ENCODE peak calls at places on chromosomes 7 and 10, in four cellular contexts. W, K, N and V are unnamed samples.

GRCh38 chr10:71486465-71487114 is 89.9 kb downstream of the CDH23 start:
- DNase-seq in W (no peak), K (no peak), N (no peak), V (no peak)

GRCh38 chr10:115981056-115981455 is 291.9 kb downstream of the GFRA1 start:
- DNase-seq in W (no peak), K (no peak), N (no peak), V (no peak)

GRCh38 chr7:216360-217300 is 24.3 kb downstream of the FAM20C start:
- DNase-seq in W (peak), K (no peak), N (no peak), V (no peak)

GRCh38 chr7:117489911-117490310 is 10.1 kb downstream of the CFTR start:
- DNase-seq in W (no peak), K (no peak), N (no peak), V (no peak)

GRCh38 chr7:92714280-92714679 is 122.1 kb downstream of the CDK6 start:
- DNase-seq in W (no peak), K (no peak), N (no peak), V (no peak)

GRCh38 chr7:28407643-28408042 is 4.7 kb upstream of the CREB5 start:
- DNase-seq in W (no peak), K (no peak), N (no peak), V (no peak)

GRCh38 chr10:96341219-96342182 is 17.3 kb downstream of the OPALIN start:
- DNase-seq in W (no peak), K (no peak), N (no peak), V (no peak)

GRCh38 chr7:99094369-99094768 is 49.5 kb downstream of the SMURF1 start:
- DNase-seq in W (no peak), K (no peak), N (no peak), V (no peak)